ENCODE peak calls at places on chromosomes 5 and 9, in eight cellular contexts. C is HepG2, H is IMR-90, E is HCT116, L is endothelial cell of umbilical vein, Z is GM12878, U is H1, S is K562. B is an unnamed sample.

GRCh38 chr9:6564370-6564769 is 81.2 kb downstream of the GLDC start:
- DNase-seq in Z (no peak), U (no peak), L (peak), H (no peak), E (no peak), C (no peak), S (no peak), B (no peak)

GRCh38 chr5:36193746-36194145 is 41.8 kb downstream of the SKP2 start:
- DNase-seq in H (no peak), C (no peak), U (no peak), Z (no peak), S (no peak), L (no peak), E (no peak), B (no peak)

GRCh38 chr5:80181618-80182211 is 74.1 kb downstream of the SERINC5 start:
- DNase-seq in S (peak), L (no peak), Z (no peak), U (no peak), H (no peak), E (peak), C (peak), B (peak)

GRCh38 chr5:97245371-97245770 is 62.3 kb upstream of the RIOK2 start:
- DNase-seq in E (no peak), L (no peak), U (no peak), C (no peak), S (no peak), H (no peak), Z (no peak), B (no peak)

GRCh38 chr5:89338935-89339334 is 456.0 kb upstream of the MEF2C start:
- DNase-seq in S (no peak), U (no peak), C (no peak), Z (no peak), E (no peak), H (peak), L (no peak), B (no peak)

GRCh38 chr9:72169185-72169584 is 19.9 kb downstream of the GDA start:
- DNase-seq in U (no peak), L (no peak), S (no peak), H (no peak), E (no peak), Z (no peak), C (no peak), B (no peak)

GRCh38 chr9:4375424-4376195 is 75.7 kb upstream of the GLIS3 start:
- DNase-seq in H (peak), S (no peak), E (peak), Z (no peak), U (no peak), C (no peak), L (peak), B (peak)

GRCh38 chr5:118044169-118044568 is 944.2 kb downstream of the DTWD2 start:
- DNase-seq in C (no peak), S (no peak), E (no peak), U (no peak), L (no peak), Z (no peak), H (no peak), B (no peak)

GRCh38 chr5:90503596-90503995 is 25.8 kb downstream of the LYSMD3 start:
- DNase-seq in S (no peak), E (no peak), Z (no peak), C (no peak), H (no peak), U (no peak), L (no peak), B (no peak)

GRCh38 chr5:83512051-83512745 is 40.7 kb downstream of the VCAN start:
- DNase-seq in H (peak), U (no peak), C (no peak), S (no peak), L (no peak), Z (no peak), E (no peak), B (no peak)

GRCh38 chr5:147140558-147140957 is 94.3 kb upstream of the STK32A start:
- DNase-seq in U (no peak), S (no peak), C (peak), L (no peak), Z (no peak), E (no peak), H (no peak), B (no peak)

GRCh38 chr9:132590318-132591182 is 8.1 kb downstream of the BARHL1 start:
- DNase-seq in H (no peak), Z (no peak), S (no peak), E (no peak), C (no peak), L (no peak), U (peak), B (no peak)

GRCh38 chr9:20144255-20144654 is 355.4 kb upstream of the SLC24A2 start:
- DNase-seq in E (no peak), C (no peak), S (no peak), U (no peak), Z (no peak), H (no peak), L (no peak), B (no peak)

GRCh38 chr5:91311697-91312501 is 71.2 kb downstream of the ARRDC3 start:
- DNase-seq in Z (peak), H (peak), S (peak), C (peak), U (no peak), L (peak), E (peak), B (peak)

GRCh38 chr5:170315154-170315553 is 17.6 kb upstream of the LCP2 start:
- DNase-seq in H (no peak), E (no peak), Z (no peak), L (no peak), U (no peak), C (no peak), S (peak), B (no peak)

GRCh38 chr9:134551657-134552348 is 89.8 kb upstream of the COL5A1 start:
- DNase-seq in L (peak), Z (no peak), U (no peak), C (no peak), E (no peak), H (peak), S (no peak), B (peak)

GRCh38 chr5:178265746-178266145 is 33.1 kb upstream of the PHYKPL start:
- DNase-seq in L (no peak), S (no peak), U (no peak), E (no peak), Z (no peak), H (no peak), C (no peak), B (no peak)

GRCh38 chr9:35954942-35955546 is 2.9 kb downstream of the OR2S2 start:
- DNase-seq in C (peak), Z (no peak), E (peak), H (peak), U (peak), S (peak), L (peak), B (peak)

GRCh38 chr5:88952344-88952743 is 69.4 kb upstream of the MEF2C start:
- DNase-seq in E (peak), Z (no peak), U (no peak), H (peak), C (no peak), L (peak), S (peak), B (no peak)

GRCh38 chr9:110048976-110049698 is 158.8 kb downstream of the C9orf152 start:
- DNase-seq in U (peak), C (no peak), L (no peak), Z (no peak), S (no peak), E (no peak), H (no peak), B (peak)

GRCh38 chr9:121023064-121023463 is 27.0 kb downstream of the C5 start:
- DNase-seq in U (no peak), S (no peak), H (no peak), E (peak), C (peak), Z (no peak), L (no peak), B (peak)

GRCh38 chr9:76866689-76867088 is 39.2 kb downstream of the PRUNE2 start:
- DNase-seq in U (no peak), C (no peak), L (no peak), S (no peak), Z (no peak), E (no peak), H (peak), B (peak)

GRCh38 chr5:115096034-115096769 is 73.5 kb downstream of the TRIM36 start:
- DNase-seq in S (peak), H (no peak), Z (no peak), C (no peak), U (no peak), E (no peak), L (no peak), B (no peak)

GRCh38 chr5:108974594-108974993 is 226.9 kb downstream of the FER start:
- DNase-seq in U (no peak), C (no peak), H (no peak), L (no peak), S (no peak), E (no peak), Z (no peak), B (no peak)

GRCh38 chr9:92147030-92147853 is 32.0 kb upstream of the SPTLC1 start:
- DNase-seq in L (peak), S (peak), E (peak), Z (no peak), U (no peak), C (no peak), H (peak), B (peak)

GRCh38 chr5:3595102-3595961 is at the start of gene IRX1:
- DNase-seq in U (peak), C (no peak), S (no peak), E (no peak), H (no peak), L (no peak), Z (no peak), B (no peak)

GRCh38 chr9:92707530-92707929 is 37.6 kb upstream of the IPPK start:
- DNase-seq in S (no peak), L (peak), Z (no peak), E (no peak), C (no peak), U (no peak), H (no peak), B (no peak)

GRCh38 chr5:127010362-127010761 is 20.0 kb downstream of the MARCHF3 start:
- DNase-seq in C (no peak), L (no peak), S (no peak), H (peak), Z (no peak), E (no peak), U (no peak), B (no peak)

GRCh38 chr5:41835625-41836024 is 34.6 kb downstream of the OXCT1 start:
- DNase-seq in E (peak), C (no peak), Z (no peak), U (no peak), H (peak), L (peak), S (no peak), B (no peak)

GRCh38 chr9:112753725-112754124 is 3.2 kb downstream of the SNX30 start:
- DNase-seq in E (peak), L (no peak), U (no peak), H (peak), Z (no peak), C (no peak), S (no peak), B (no peak)

GRCh38 chr5:96871686-96872085 is 4.6 kb upstream of the ERAP2 start:
- DNase-seq in S (no peak), L (no peak), C (no peak), E (no peak), Z (no peak), H (no peak), U (no peak), B (no peak)

GRCh38 chr5:35908814-35909213 is 29.6 kb downstream of the CAPSL start:
- DNase-seq in H (no peak), S (no peak), U (no peak), Z (no peak), C (no peak), L (no peak), E (no peak), B (no peak)

GRCh38 chr9:27426717-27427645 is 97.1 kb upstream of the IFNK start:
- DNase-seq in H (peak), Z (no peak), C (no peak), L (no peak), U (no peak), S (no peak), E (no peak), B (peak)

GRCh38 chr5:35237580-35238376 is 7.5 kb upstream of the PRLR start:
- DNase-seq in H (no peak), U (no peak), E (no peak), C (peak), S (no peak), Z (no peak), L (no peak), B (no peak)

GRCh38 chr5:111680737-111681413 is 76.1 kb downstream of the NREP start:
- DNase-seq in H (peak), Z (no peak), C (peak), L (peak), E (peak), S (no peak), U (no peak), B (peak)

GRCh38 chr5:149420509-149421371 is 41.6 kb upstream of the IL17B start:
- DNase-seq in C (no peak), Z (no peak), S (no peak), L (no peak), H (peak), U (no peak), E (no peak), B (no peak)

GRCh38 chr5:22736443-22736842 is 116.7 kb downstream of the CDH12 start:
- DNase-seq in U (no peak), Z (no peak), E (no peak), H (no peak), C (no peak), L (no peak), S (no peak), B (no peak)

GRCh38 chr5:93430673-93431192 is 150.3 kb downstream of the NR2F1-AS1 start:
- DNase-seq in Z (no peak), L (no peak), H (no peak), U (no peak), C (no peak), S (no peak), E (no peak), B (no peak)

GRCh38 chr9:72485821-72486605 is 35.4 kb upstream of the TMC1 start:
- DNase-seq in U (no peak), C (no peak), S (no peak), Z (no peak), H (peak), E (no peak), L (no peak), B (no peak)

GRCh38 chr5:180283026-180283615 is 8.8 kb downstream of the MAPK9 start:
- DNase-seq in U (no peak), E (no peak), Z (no peak), L (no peak), C (no peak), H (peak), S (no peak), B (no peak)

DNA sequence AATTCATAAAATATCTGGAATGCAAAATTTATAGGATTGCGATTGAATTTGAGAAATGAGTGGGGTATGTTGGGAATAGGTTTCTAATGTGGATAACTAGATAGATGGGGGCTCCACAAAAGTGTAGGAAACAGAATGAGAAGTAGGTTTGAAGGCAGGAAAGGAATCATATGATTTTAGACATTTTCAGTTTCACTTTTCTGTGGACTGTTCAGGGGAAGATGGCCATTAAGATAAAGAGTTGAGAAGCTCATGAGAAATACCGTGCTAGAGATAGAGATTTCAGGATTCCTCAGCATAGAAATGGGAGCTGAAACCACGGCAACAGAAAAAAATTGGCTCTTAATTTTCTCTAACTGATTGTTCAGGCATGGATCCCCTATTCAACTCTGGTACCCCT is 163.4 kb upstream of the CD180 start:
- DNase-seq in E (no peak), S (no peak), L (no peak), Z (no peak), H (no peak), U (no peak), C (no peak), B (no peak)
- H3K4me2 ChIP-seq in E (no peak), S (no peak), L (no peak), Z (no peak), H (no peak), U (no peak), C (no peak), B (no peak)

GRCh38 chr9:118121361-118121760 is 417.2 kb downstream of the TLR4 start:
- DNase-seq in L (no peak), H (no peak), E (no peak), S (no peak), U (no peak), Z (no peak), C (no peak), B (no peak)
- TF ChIP-seq POLR2A in L (no peak), H (no peak), E (no peak), S (no peak), U (no peak), Z (no peak), C (no peak), B (no peak)

DNA sequence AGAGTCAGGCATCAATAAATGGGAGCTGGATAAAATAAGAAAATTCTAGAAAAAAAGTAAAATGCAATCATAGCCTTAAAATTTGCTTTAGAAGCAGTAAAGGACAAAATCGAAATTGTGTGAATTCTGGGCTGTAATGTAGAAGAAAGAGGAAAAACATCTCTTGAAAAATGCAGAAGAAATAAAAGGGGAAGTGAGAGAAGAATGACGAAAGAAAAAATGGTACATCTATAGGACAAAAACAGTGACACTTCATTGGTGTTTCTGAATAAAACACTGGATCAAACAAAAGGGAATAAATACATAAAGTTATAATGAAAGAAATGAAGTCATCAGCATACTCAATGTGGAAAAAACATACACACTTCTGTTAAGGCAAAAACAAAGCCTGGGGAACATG is 642.3 kb downstream of the ACTL7B start:
- DNase-seq in Z (no peak), S (no peak), L (no peak), U (no peak), C (no peak), H (no peak), E (no peak), B (no peak)
- H3K4me2 ChIP-seq in Z (no peak), S (no peak), L (no peak), U (no peak), C (no peak), H (no peak), E (no peak), B (no peak)

GRCh38 chr5:134534726-134535110 is 9.2 kb downstream of the JADE2 start:
- DNase-seq in L (no peak), S (no peak), U (no peak), C (no peak), Z (no peak), E (no peak), H (no peak), B (no peak)
- TF ChIP-seq POLR2A in L (no peak), S (no peak), U (no peak), C (no peak), Z (no peak), E (no peak), H (no peak), B (no peak)

GRCh38 chr5:175766963-175767362 is 104.4 kb upstream of the CPLX2 start:
- DNase-seq in S (no peak), Z (no peak), E (no peak), C (no peak), L (no peak), U (no peak), H (no peak), B (no peak)

GRCh38 chr5:175773534-175774070 is 97.8 kb upstream of the CPLX2 start:
- DNase-seq in C (no peak), E (no peak), H (no peak), L (no peak), U (no peak), S (no peak), Z (no peak), B (no peak)

GRCh38 chr5:175775416-175775815 is 96.0 kb upstream of the CPLX2 start:
- DNase-seq in U (no peak), H (no peak), C (no peak), L (no peak), Z (no peak), E (no peak), S (no peak), B (no peak)

GRCh38 chr5:175772747-175773533 is 98.4 kb upstream of the CPLX2 start:
- DNase-seq in E (no peak), U (peak), C (no peak), H (no peak), Z (no peak), L (no peak), S (no peak), B (no peak)
- H3K4me2 ChIP-seq in E (peak), U (peak), C (no peak), H (no peak), Z (no peak), L (no peak), S (no peak), B (no peak)

DNA sequence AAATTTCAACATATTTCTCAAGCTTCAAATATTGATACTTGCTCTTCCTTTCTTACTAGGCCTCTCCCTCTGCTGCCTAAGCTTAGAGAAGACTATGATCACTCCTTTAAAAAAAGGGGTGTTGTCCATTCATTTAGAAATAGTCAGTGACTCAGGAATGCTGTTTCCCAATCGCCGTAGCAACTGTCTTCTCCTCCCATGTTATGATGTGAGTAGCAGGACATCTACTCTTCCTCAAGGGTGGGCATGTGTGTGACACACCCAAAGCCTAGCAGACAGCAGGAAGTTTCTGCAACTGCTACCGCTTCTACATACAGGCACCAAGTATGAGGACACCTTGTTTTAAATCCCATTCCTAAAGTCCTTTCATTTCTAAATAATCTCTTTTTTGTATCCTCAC is 14.5 kb downstream of the DIAPH1 start:
- DNase-seq in S (peak), L (peak), U (no peak), C (peak), H (peak), E (peak), Z (no peak), B (peak)
- TF ChIP-seq POLR2A in S (no peak), L (no peak), U (no peak), C (no peak), H (no peak), E (no peak), Z (no peak), B (no peak)

DNA sequence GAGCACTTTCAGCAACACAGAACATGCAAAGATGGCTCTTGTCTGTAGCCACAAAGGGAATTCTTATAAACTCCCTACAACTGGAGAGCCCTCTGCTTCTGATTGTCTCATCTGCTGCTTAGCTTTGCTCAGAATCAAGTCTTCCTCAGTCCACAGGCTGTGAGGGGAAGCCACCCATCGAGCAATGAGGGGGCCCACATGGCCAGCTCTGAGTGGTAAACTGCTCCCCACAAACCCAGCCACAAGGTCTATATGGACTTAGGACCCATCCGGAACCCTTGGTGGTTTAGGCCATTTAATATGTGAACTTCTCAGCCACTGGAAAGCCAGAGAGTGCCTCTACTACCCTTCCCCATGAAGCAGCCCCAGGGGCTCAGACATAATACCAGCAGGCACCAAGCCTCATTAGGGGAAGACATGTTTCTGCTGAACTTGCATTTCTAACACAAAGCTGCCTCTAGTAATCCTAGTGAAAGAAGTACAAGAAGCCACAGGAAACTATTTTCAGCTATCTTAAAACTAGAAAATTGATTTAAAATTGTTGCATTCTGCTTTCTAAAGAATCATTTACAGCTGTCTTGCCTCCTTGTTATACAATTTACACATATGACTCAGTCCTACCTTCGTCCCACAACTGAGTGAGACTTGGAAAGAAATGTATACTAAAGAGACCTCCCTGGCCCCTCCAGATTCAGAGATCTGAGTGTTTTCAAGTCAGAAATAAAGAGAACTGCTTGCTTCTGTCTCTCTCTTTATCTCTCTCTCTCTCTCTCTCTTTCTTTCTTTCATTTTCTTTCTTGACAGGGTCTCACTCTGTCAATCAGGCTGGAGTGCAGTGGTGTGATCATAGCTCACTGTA is 90.2 kb downstream of the ESM1 start:
- DNase-seq in Z (no peak), S (no peak), E (no peak), U (no peak), H (peak), C (no peak), L (no peak), B (no peak)
- H3K4me2 ChIP-seq in Z (no peak), S (no peak), E (no peak), U (no peak), H (peak), C (no peak), L (no peak), B (peak)

B was measured in A549.